ENCODE peak calls at places on chromosomes 5 and 9, in six cellular contexts. B is NB4, S is endothelial cell of umbilical vein, N is uterus, C is breast epithelium, P is A549. E is an unnamed sample.
A peak's percentile ranks its signal among the peaks of the same experiment; 100 is the strongest.

GRCh38 chr5:35133186-35133585 is 85.4 kb upstream of the AGXT2 start:
- DNase-seq in N (no peak), C (no peak), S (no peak), B (no peak), P (no peak), E (no peak)

GRCh38 chr9:20754556-20754955 is 70.5 kb downstream of the FOCAD start:
- DNase-seq in B (no peak), N (no peak), P (no peak), C (no peak), S (no peak), E (no peak)

GRCh38 chr9:14343948-14344547 is 30.1 kb upstream of the NFIB start:
- DNase-seq in S (peak; percentile 44), P (no peak), N (no peak), B (no peak), C (no peak), E (no peak)

GRCh38 chr5:114367029-114367428 is 5.2 kb downstream of the KCNN2 start:
- DNase-seq in N (no peak), S (peak; percentile 27), B (peak; percentile 15), P (no peak), C (no peak), E (no peak)

GRCh38 chr5:439636-440035 is 3.3 kb upstream of the EXOC3 start:
- DNase-seq in B (peak; percentile 54), N (no peak), S (no peak), P (no peak), C (no peak), E (no peak)

GRCh38 chr9:114908796-114909448 is 21.5 kb downstream of the TNFSF8 start:
- DNase-seq in N (no peak), S (no peak), B (no peak), C (no peak), P (no peak), E (no peak)

GRCh38 chr9:104868687-104869404 is 59.1 kb downstream of the ABCA1 start:
- DNase-seq in N (peak; percentile 90), B (peak; percentile 84), S (peak; percentile 86), P (peak; percentile 68), C (peak; percentile 47), E (peak; percentile 22)

GRCh38 chr5:173675287-173675996 is 59.0 kb upstream of the BOD1 start:
- DNase-seq in B (no peak), S (no peak), N (no peak), C (no peak), P (no peak), E (no peak)

GRCh38 chr5:27548415-27548814 is 510.0 kb upstream of the CDH9 start:
- DNase-seq in N (no peak), C (no peak), B (no peak), S (no peak), P (no peak), E (no peak)

GRCh38 chr9:111959468-111959941 is 62.9 kb downstream of the UGCG start:
- DNase-seq in P (peak; percentile 75), C (no peak), B (no peak), S (peak; percentile 49), N (no peak), E (peak; percentile 15)

GRCh38 chr5:751496-751895 is 33.0 kb downstream of the ZDHHC11B start:
- DNase-seq in N (no peak), S (no peak), P (no peak), B (no peak), C (peak; percentile 9), E (no peak)

DNA sequence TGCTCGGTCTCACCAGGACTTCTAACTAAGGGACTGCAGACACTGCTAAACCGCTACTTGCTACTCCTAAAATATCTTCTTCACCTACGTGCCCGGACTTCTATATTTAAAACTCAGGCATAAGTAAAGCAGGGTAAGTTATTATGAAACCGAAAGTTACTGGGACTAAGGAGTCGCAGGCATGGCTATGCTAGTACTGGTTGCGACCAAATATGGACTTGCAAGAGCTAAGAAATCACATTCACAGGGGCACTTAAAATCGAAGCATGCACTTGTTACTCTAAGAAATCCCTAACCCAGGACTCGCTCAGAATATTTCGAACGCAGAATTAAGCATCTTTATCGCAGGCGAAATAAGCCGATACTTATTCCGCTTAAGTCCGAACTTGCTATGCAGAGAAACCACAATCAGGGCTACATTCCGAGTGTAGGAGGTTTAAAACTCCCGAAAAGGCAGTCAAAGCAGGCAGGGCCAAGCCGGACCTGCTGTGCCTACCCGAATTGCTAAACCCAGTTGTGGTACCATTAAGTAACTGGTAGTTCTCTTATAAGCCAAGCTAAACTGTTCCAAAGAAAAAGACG is 2.1 kb downstream of the ANXA2R start:
- DNase-seq in S (peak; percentile 89), B (peak; percentile 89), C (no peak), N (no peak), P (no peak), E (peak; percentile 81)
- TF ChIP-seq POLR2A in S (no peak), B (no peak), C (no peak), N (no peak), P (no peak), E (peak; percentile 43)

GRCh38 chr5:143880178-143880577 is 68.2 kb downstream of the HMHB1 start:
- DNase-seq in N (no peak), S (no peak), B (no peak), C (no peak), P (no peak), E (no peak)
- TF ChIP-seq POLR2A in N (no peak), S (no peak), B (no peak), C (no peak), P (no peak), E (no peak)

GRCh38 chr9:120904999-120905793 is 21.4 kb downstream of the TRAF1 start:
- DNase-seq in C (no peak), P (no peak), B (no peak), S (no peak), N (no peak), E (no peak)
- TF ChIP-seq POLR2A in C (no peak), P (no peak), B (no peak), S (no peak), N (no peak), E (no peak)

DNA sequence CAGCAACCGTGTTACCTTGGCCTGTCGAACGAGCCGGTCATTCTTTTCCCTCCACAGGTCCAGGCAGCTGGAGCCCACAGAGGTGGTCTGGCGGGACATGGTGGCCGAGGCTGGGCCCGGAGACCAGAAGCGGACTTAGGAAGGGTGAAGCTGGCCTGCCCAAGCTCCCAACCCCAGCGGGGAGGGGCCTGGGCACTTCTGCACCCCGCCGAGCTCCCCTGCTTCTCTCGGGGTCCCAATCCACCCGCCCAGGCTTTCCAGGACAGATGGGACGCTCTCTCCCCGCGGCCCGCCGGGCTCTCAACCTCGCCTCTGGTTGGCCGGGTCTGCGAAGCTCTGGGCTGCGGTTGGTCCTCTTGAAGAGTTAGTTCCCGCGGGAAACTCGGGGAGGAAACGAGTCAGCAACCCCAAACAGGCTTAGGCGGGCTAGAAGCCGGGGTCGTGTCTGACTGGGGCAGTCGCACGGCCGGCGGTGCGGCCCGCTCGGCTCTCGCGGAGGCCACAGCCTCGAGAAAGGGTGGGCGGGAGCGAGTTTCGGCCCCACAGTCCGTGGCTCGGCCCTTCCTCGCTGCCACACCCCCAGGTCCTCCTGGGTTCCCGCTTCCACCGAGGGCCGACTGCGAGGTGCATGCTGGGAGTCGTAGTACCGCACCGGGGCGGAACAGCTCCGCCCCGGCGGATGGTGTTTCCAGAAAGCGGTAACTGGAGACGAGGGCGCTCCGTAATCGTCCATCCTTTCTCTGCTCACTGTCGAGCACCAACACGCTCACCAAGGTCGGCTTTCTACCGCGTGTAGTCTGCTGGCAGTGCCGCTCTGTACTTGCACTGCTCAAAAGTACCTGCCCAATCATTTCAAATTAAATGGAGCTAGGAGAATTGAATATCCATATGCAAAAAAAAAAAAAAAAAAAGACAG is at the start of gene FANCG:
- DNase-seq in C (peak; percentile 82), B (peak; percentile 99), S (peak; percentile 95), P (peak; percentile 95), N (peak; percentile 85), E (peak; percentile 91)
- TF ChIP-seq POLR2A in C (no peak), B (peak; percentile 86), S (peak; percentile 76), P (peak; percentile 88), N (peak; percentile 39), E (peak; percentile 83)

GRCh38 chr9:128102861-128103588 is 24.5 kb downstream of the PTGES2 start:
- DNase-seq in C (no peak), P (no peak), S (no peak), N (peak; percentile 66), B (no peak), E (no peak)
- TF ChIP-seq POLR2A in C (no peak), P (no peak), S (no peak), N (no peak), B (no peak), E (no peak)

E was measured in erythroblast.